ENCODE peak calls at places on chromosomes 5 and 9, in five cellular contexts. J is GM12864, C is epithelial cell of esophagus, N is AG04450, K is fibroblast of mammary gland. S is an unnamed sample.

GRCh38 chr9:91047529-91047928 is 245.9 kb downstream of the SYK start:
- DNase-seq in C (peak), K (no peak), N (no peak), J (no peak), S (no peak)

GRCh38 chr9:84501587-84501986 is 161.0 kb upstream of the SLC28A3 start:
- DNase-seq in K (no peak), J (no peak), N (no peak), C (peak), S (peak)

GRCh38 chr9:82124090-82124489 is 135.5 kb downstream of the SPATA31D1 start:
- DNase-seq in K (peak), J (no peak), C (peak), N (peak), S (peak)

GRCh38 chr5:139664273-139664693 is 16.1 kb downstream of the CXXC5 start:
- DNase-seq in N (no peak), C (no peak), K (no peak), J (no peak), S (no peak)

GRCh38 chr9:121498487-121499176 is 1.0 kb downstream of the GGTA1 start:
- DNase-seq in K (peak), J (no peak), C (peak), N (no peak), S (no peak)

GRCh38 chr5:155996123-155996522 is 330.8 kb upstream of the SGCD start:
- DNase-seq in C (no peak), K (no peak), J (no peak), N (no peak), S (no peak)

GRCh38 chr9:136265561-136266355 is 20.1 kb upstream of the QSOX2 start:
- DNase-seq in K (no peak), C (no peak), J (no peak), N (no peak), S (no peak)

GRCh38 chr5:81450940-81451339 is 57.0 kb upstream of the ACOT12 start:
- DNase-seq in K (peak), J (no peak), N (no peak), C (peak), S (no peak)

GRCh38 chr5:111153483-111153882 is 61.3 kb downstream of the WDR36 start:
- DNase-seq in N (no peak), C (no peak), J (no peak), K (no peak), S (no peak)

GRCh38 chr5:71738962-71739361 is 19.9 kb downstream of the CARTPT start:
- DNase-seq in N (no peak), C (no peak), K (no peak), J (no peak), S (no peak)

GRCh38 chr5:33180900-33181299 is 259.9 kb upstream of the TARS1 start:
- DNase-seq in K (peak), J (no peak), N (peak), C (peak), S (no peak)

GRCh38 chr5:141680751-141681201 is 1.3 kb downstream of the ARAP3 start:
- DNase-seq in C (peak), N (no peak), J (no peak), K (no peak), S (no peak)
- H3K4me3 ChIP-seq in C (peak), N (peak), J (no peak), K (no peak), S (no peak)

DNA sequence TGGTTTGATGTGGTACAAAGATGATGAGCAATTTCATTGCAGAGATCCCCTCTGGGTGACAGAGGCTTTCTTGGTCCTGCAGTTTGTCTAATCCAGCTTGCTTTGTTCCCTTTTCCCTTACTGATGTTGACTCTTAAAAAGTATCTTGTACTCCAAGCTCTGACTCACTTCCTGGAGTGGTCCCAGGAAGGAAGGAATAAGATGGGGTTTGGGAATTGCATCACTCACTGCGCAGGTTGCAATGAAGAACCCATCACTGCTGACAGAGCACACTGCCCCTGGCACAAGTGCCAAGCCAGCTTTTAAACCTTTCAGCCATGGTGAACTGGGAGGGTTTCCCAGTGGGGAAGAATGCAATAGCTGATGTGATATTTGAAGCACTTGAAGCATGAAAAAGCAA is 662.2 kb upstream of the CTNND2 start:
- DNase-seq in J (no peak), C (peak), N (no peak), K (no peak), S (no peak)
- TF ChIP-seq CTCF in J (no peak), C (no peak), N (no peak), K (no peak), S (no peak)

GRCh38 chr5:93596310-93596675 is 13.3 kb downstream of the NR2F1 start:
- DNase-seq in C (no peak), J (no peak), N (no peak), K (no peak), S (no peak)
- H3K4me3 ChIP-seq in C (no peak), J (no peak), N (no peak), K (no peak), S (no peak)

DNA sequence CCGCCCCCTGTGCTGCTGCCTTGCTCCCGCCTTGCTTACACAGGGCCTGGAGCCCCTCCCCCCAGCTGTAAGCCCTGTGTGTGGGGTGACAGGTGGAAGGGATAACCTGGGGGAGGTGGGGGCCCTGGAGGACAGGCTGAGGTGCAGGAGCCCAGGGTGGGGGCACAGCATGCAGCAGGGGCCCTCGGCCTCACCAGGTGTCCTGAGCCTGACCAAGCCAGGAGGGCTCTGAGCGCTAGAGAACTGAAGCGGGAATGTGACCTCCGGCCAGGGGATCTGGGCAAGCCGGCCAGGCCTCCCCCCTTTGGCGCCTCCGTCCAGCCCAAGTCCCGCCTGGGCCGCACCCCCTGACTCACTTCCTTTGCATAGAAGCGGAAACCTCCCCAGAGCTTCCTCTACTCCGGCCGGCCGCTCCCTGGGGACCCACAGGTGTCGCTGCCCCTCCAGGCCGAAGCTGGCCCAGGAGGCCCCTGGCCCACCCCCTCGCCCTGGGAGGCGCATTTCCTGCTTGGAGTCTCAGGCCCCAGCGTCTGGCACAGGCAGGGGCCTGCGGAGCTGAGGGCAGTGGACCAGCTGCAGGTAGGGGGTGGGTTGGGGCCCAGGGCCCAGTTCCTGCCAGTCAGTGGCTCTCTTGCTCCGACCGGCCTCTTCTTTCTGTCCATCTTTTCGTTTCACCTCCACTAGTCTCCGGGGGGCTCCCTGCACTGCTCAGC is at the start of gene TOR4A:
- DNase-seq in K (peak), J (no peak), C (peak), N (peak), S (no peak)
- TF ChIP-seq CTCF in K (no peak), J (no peak), C (no peak), N (peak), S (peak)

S was measured in epithelial cell of proximal tubule.